ENCODE peak calls at places on chromosome 17, in six cellular contexts. D is testis, Q is gastrocnemius medialis, K is stomach, M is HepG2, X is IMR-90. V is an unnamed sample. For H3K27me3, the result is how much of the 10 kb centered on the place peaks cover.

GRCh38 chr17:4250887-4251286 is 12.9 kb downstream of the ANKFY1 start:
- DNase-seq in D (no peak), Q (no peak), K (no peak), M (no peak), X (no peak), V (no peak)

GRCh38 chr17:4900231-4901107 is 1.1 kb downstream of the C17orf107 start:
- DNase-seq in D (no peak), Q (no peak), K (peak), M (no peak), X (no peak), V (no peak)

GRCh38 chr17:4082136-4082924 is 60.5 kb downstream of the ZZEF1 start:
- DNase-seq in D (no peak), Q (no peak), K (no peak), M (no peak), X (no peak), V (no peak)

GRCh38 chr17:31321481-31321880 is at the start of gene EVI2A:
- DNase-seq in D (peak), Q (peak), K (no peak), M (no peak), X (peak), V (peak)

GRCh38 chr17:75006653-75007052 is 5.8 kb upstream of the MRPL58 start:
- DNase-seq in D (no peak), Q (no peak), K (no peak), M (peak), X (no peak), V (no peak)

GRCh38 chr17:63419949-63420867 is 25.9 kb downstream of the CYB561 start:
- DNase-seq in D (peak), Q (no peak), K (no peak), M (no peak), X (no peak), V (no peak)

GRCh38 chr17:4344926-4345325 is 21.5 kb downstream of the UBE2G1 start:
- DNase-seq in D (no peak), Q (no peak), K (no peak), M (no peak), X (no peak), V (no peak)

GRCh38 chr17:62765351-62765750 is 42.8 kb downstream of the MARCHF10 start:
- DNase-seq in D (no peak), Q (no peak), K (no peak), M (no peak), X (no peak), V (no peak)

GRCh38 chr17:48542114-48542955 is 2.6 kb downstream of the HOXB2 start:
- DNase-seq in D (peak), Q (no peak), K (no peak), M (no peak), X (peak), V (no peak)

GRCh38 chr17:46011711-46012505 is 12.9 kb downstream of the STH start:
- DNase-seq in D (no peak), Q (no peak), K (no peak), M (no peak), X (no peak), V (no peak)

GRCh38 chr17:652310-652709 is 62.3 kb downstream of the VPS53 start:
- DNase-seq in D (peak), Q (peak), K (no peak), M (no peak), X (no peak), V (peak)

GRCh38 chr17:48026503-48027321 is 10.9 kb downstream of the COPZ2 start:
- DNase-seq in D (peak), Q (peak), K (peak), M (peak), X (peak), V (peak)

GRCh38 chr17:29619251-29619650 is 3.5 kb downstream of the CORO6 start:
- DNase-seq in D (no peak), Q (peak), K (no peak), M (no peak), X (peak), V (peak)

GRCh38 chr17:41455236-41455635 is 11.9 kb downstream of the KRT32 start:
- DNase-seq in D (no peak), Q (no peak), K (no peak), M (no peak), X (no peak), V (no peak)

GRCh38 chr17:13030459-13031305 is 12.9 kb upstream of the ELAC2 start:
- DNase-seq in D (peak), Q (no peak), K (no peak), M (peak), X (peak), V (no peak)

GRCh38 chr17:82940226-82941020 is 100.6 kb upstream of the ZNF750 start:
- DNase-seq in D (no peak), Q (no peak), K (no peak), M (no peak), X (no peak), V (peak)

GRCh38 chr17:1649844-1650409 is at the start of gene RILP:
- DNase-seq in D (peak), Q (peak), K (peak), M (peak), X (no peak), V (peak)

GRCh38 chr17:77847211-77848085 is 111.1 kb upstream of the TNRC6C start:
- DNase-seq in D (no peak), Q (no peak), K (no peak), M (no peak), X (no peak), V (no peak)

GRCh38 chr17:49861150-49861884 is 13.4 kb upstream of the TAC4 start:
- DNase-seq in D (peak), Q (no peak), K (no peak), M (peak), X (peak), V (no peak)

GRCh38 chr17:16005641-16006040 is 6.0 kb downstream of the TTC19 start:
- DNase-seq in D (no peak), Q (no peak), K (no peak), M (no peak), X (peak), V (no peak)

GRCh38 chr17:57956311-57957119 is 1.3 kb upstream of the CUEDC1 start:
- DNase-seq in D (no peak), Q (no peak), K (peak), M (no peak), X (no peak), V (no peak)

GRCh38 chr17:62321451-62321850 is 58.9 kb upstream of the EFCAB3 start:
- DNase-seq in D (no peak), Q (no peak), K (no peak), M (no peak), X (no peak), V (no peak)

GRCh38 chr17:7045492-7046126 is 1.7 kb upstream of the SLC16A11 start:
- DNase-seq in D (peak), Q (no peak), K (peak), M (peak), X (peak), V (no peak)

GRCh38 chr17:72259977-72260376 is 139.2 kb downstream of the SOX9 start:
- DNase-seq in D (no peak), Q (no peak), K (no peak), M (no peak), X (no peak), V (no peak)

GRCh38 chr17:53971361-53971760 is 148.6 kb downstream of the KIF2B start:
- DNase-seq in D (no peak), Q (no peak), K (no peak), M (no peak), X (no peak), V (no peak)

GRCh38 chr17:51045616-51046526 is 74.8 kb downstream of the SPAG9 start:
- DNase-seq in D (no peak), Q (no peak), K (no peak), M (peak), X (no peak), V (no peak)

GRCh38 chr17:74368341-74369152 is 1.2 kb downstream of the GPR142 start:
- DNase-seq in D (peak), Q (peak), K (peak), M (peak), X (peak), V (peak)

GRCh38 chr17:46963571-46963970 is 15.5 kb downstream of the RPRML start:
- DNase-seq in D (no peak), Q (no peak), K (no peak), M (no peak), X (no peak), V (no peak)

GRCh38 chr17:60863892-60864673 is 186.4 kb downstream of the BCAS3 start:
- DNase-seq in D (no peak), Q (no peak), K (no peak), M (no peak), X (peak), V (no peak)

GRCh38 chr17:6753565-6753964 is 2.3 kb upstream of the XAF1 start:
- DNase-seq in D (no peak), Q (no peak), K (no peak), M (no peak), X (no peak), V (no peak)

GRCh38 chr17:6290488-6291196 is 144.3 kb downstream of the AIPL1 start:
- DNase-seq in D (no peak), Q (no peak), K (no peak), M (no peak), X (no peak), V (no peak)

GRCh38 chr17:62706598-62707424 is 79.3 kb downstream of the MRC2 start:
- DNase-seq in D (no peak), Q (no peak), K (no peak), M (no peak), X (no peak), V (no peak)

GRCh38 chr17:67218385-67218950 is 26.5 kb downstream of the HELZ start:
- DNase-seq in D (no peak), Q (no peak), K (no peak), M (no peak), X (peak), V (no peak)

GRCh38 chr17:61335105-61335844 is 64.4 kb upstream of the TBX2 start:
- DNase-seq in D (no peak), Q (no peak), K (no peak), M (peak), X (peak), V (no peak)

GRCh38 chr17:11461993-11462548 is 136.2 kb upstream of the DNAH9 start:
- DNase-seq in D (no peak), Q (no peak), K (no peak), M (no peak), X (no peak), V (no peak)

GRCh38 chr17:11467639-11468038 is 130.6 kb upstream of the DNAH9 start:
- DNase-seq in D (no peak), Q (no peak), K (no peak), M (no peak), X (no peak), V (no peak)
- TF ChIP-seq POLR2A in D (no peak), Q (no peak), K (no peak), M (no peak), X (no peak), V (no peak)

GRCh38 chr17:79457889-79458288 is 153.0 kb downstream of the RBFOX3 start:
- DNase-seq in D (no peak), Q (no peak), K (no peak), M (no peak), X (no peak), V (no peak)

GRCh38 chr17:79459846-79460245 is 151.0 kb downstream of the RBFOX3 start:
- DNase-seq in D (no peak), Q (no peak), K (no peak), M (no peak), X (no peak), V (no peak)

GRCh38 chr17:79457376-79457775 is 153.5 kb downstream of the RBFOX3 start:
- DNase-seq in D (no peak), Q (no peak), K (no peak), M (no peak), X (no peak), V (no peak)

GRCh38 chr17:79458356-79458755 is 152.5 kb downstream of the RBFOX3 start:
- DNase-seq in D (no peak), Q (no peak), K (no peak), M (no peak), X (no peak), V (no peak)

DNA sequence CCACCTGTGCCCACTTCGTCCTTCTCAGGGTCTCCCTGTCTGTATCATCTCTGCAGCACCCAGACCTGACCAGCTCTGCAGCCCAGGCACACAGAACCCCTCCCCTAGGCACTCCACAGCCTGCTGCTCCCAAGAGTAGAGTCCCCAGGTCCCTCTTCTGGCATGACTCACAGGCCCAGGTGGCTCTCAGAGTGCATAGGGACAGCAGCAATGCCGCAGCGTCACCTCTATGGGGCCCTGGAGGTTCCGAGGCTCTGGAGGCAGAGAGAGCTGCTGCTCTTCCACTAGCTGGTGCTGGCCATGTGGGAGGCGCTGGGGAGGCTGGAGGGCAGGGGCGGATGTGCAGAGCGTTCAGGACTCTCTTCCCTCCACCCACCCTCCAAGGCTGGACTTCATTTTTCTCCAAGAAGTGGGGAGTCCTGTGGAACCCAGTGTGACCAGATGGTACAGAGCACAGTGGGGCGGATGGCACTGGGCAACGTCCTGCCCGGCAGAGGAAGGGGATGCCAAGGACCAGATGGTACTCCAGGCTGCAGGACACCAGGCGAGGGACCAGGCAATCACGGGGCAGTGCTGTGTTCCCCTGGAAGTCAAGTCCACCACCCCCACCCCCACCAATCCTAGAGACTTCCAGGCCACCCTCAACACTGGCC is 151.7 kb downstream of the RBFOX3 start:
- DNase-seq in D (no peak), Q (no peak), K (no peak), M (no peak), X (no peak), V (no peak)
- H3K27me3 ChIP-seq in D (under half), Q (under half), K (under half), M (half or more), X (under half), V (under half)

GRCh38 chr17:32943647-32944191 is 15.8 kb downstream of the TMEM98 start:
- DNase-seq in D (no peak), Q (no peak), K (no peak), M (peak), X (peak), V (no peak)
- H3K27ac ChIP-seq in D (no peak), Q (no peak), K (no peak), M (no peak), X (peak), V (no peak)

GRCh38 chr17:69812240-69812837 is 262.7 kb upstream of the KCNJ16 start:
- DNase-seq in D (no peak), Q (no peak), K (no peak), M (no peak), X (no peak), V (no peak)

GRCh38 chr17:69814031-69814430 is 261.0 kb upstream of the KCNJ16 start:
- DNase-seq in D (no peak), Q (no peak), K (no peak), M (no peak), X (no peak), V (no peak)

GRCh38 chr17:69809331-69809730 is 265.7 kb upstream of the KCNJ16 start:
- DNase-seq in D (no peak), Q (no peak), K (no peak), M (no peak), X (no peak), V (no peak)

GRCh38 chr17:69810326-69811035 is 264.5 kb upstream of the KCNJ16 start:
- DNase-seq in D (no peak), Q (no peak), K (no peak), M (no peak), X (no peak), V (no peak)
- TF ChIP-seq POLR2A in D (no peak), Q (no peak), K (no peak), M (no peak), X (no peak), V (no peak)

DNA sequence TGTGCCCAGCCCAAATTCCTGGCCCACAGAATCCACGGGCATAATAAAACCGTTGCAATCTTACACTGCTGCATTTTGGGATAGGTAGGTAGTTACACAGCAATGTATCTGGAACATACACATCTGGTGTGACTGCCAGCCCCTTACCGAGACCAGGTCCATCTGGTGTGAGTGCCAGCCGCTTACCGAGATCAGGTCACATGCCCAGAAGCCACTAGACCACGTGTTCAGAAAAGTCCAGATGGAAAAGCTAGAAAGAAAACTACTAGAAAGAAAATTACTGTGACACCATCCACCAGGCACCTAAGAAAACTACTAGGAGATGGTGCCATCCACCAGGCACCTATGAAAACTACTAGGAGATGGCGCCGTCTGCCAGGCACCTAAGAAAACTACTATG is 19.4 kb downstream of the PIK3R5 start:
- DNase-seq in D (no peak), Q (no peak), K (no peak), M (no peak), X (no peak), V (no peak)
- H3K27me3 ChIP-seq in D (under half), Q (under half), K (under half), M (under half), X (under half), V (under half)

GRCh38 chr17:34997355-34997862 is 17.1 kb downstream of the LIG3 start:
- DNase-seq in D (peak), Q (no peak), K (peak), M (no peak), X (peak), V (peak)

GRCh38 chr17:34993031-34993430 is 12.7 kb downstream of the LIG3 start:
- DNase-seq in D (no peak), Q (no peak), K (no peak), M (no peak), X (no peak), V (no peak)

GRCh38 chr17:34999456-34999855 is 19.1 kb downstream of the LIG3 start:
- DNase-seq in D (no peak), Q (no peak), K (no peak), M (no peak), X (no peak), V (no peak)

GRCh38 chr17:34998205-34998604 is 17.9 kb downstream of the LIG3 start:
- DNase-seq in D (peak), Q (peak), K (peak), M (peak), X (peak), V (peak)

GRCh38 chr17:34996422-34997029 is 16.2 kb downstream of the LIG3 start:
- DNase-seq in D (no peak), Q (no peak), K (no peak), M (no peak), X (no peak), V (no peak)
- H3K27ac ChIP-seq in D (no peak), Q (no peak), K (no peak), M (no peak), X (peak), V (peak)

GRCh38 chr17:73308017-73308823 is 3.6 kb downstream of the CDC42EP4 start:
- DNase-seq in D (peak), Q (no peak), K (peak), M (peak), X (peak), V (peak)
- TF ChIP-seq POLR2A in D (no peak), Q (peak), K (peak), M (no peak), X (no peak), V (no peak)